ENCODE peak calls at places on chromosomes 3 and 15, in six cellular contexts. W, H, M, E, B and Z are unnamed samples. For H3K4me1, the result is how much of the 10 kb centered on the place peaks cover.

GRCh38 chr3:143000525-143000924 is 845 bp upstream of the U2SURP start:
- DNase-seq in W (peak), H (peak), M (no peak), E (no peak), B (no peak), Z (peak)

GRCh38 chr3:62554264-62554799 is 181.0 kb upstream of the FEZF2 start:
- DNase-seq in W (no peak), H (no peak), M (no peak), E (no peak), B (no peak), Z (no peak)

GRCh38 chr3:11364181-11364580 is 92.0 kb downstream of the ATG7 start:
- DNase-seq in W (peak), H (no peak), M (no peak), E (no peak), B (no peak), Z (no peak)

GRCh38 chr3:187017511-187018230 is 87.3 kb downstream of the ST6GAL1 start:
- DNase-seq in W (no peak), H (no peak), M (no peak), E (no peak), B (no peak), Z (peak)

GRCh38 chr3:46946856-46947544 is 29.5 kb downstream of the CCDC12 start:
- DNase-seq in W (peak), H (peak), M (no peak), E (no peak), B (peak), Z (peak)

GRCh38 chr3:56119575-56120349 is 348.5 kb downstream of the ERC2 start:
- DNase-seq in W (peak), H (no peak), M (peak), E (no peak), B (peak), Z (peak)

GRCh38 chr3:81170298-81170697 is 591.1 kb downstream of the GBE1 start:
- DNase-seq in W (no peak), H (no peak), M (no peak), E (no peak), B (no peak), Z (no peak)

GRCh38 chr3:126098391-126098858 is 14.5 kb upstream of the SLC41A3 start:
- DNase-seq in W (no peak), H (no peak), M (no peak), E (no peak), B (no peak), Z (no peak)

GRCh38 chr3:192169332-192169915 is 557.9 kb downstream of the FGF12 start:
- DNase-seq in W (peak), H (no peak), M (no peak), E (no peak), B (no peak), Z (no peak)

DNA sequence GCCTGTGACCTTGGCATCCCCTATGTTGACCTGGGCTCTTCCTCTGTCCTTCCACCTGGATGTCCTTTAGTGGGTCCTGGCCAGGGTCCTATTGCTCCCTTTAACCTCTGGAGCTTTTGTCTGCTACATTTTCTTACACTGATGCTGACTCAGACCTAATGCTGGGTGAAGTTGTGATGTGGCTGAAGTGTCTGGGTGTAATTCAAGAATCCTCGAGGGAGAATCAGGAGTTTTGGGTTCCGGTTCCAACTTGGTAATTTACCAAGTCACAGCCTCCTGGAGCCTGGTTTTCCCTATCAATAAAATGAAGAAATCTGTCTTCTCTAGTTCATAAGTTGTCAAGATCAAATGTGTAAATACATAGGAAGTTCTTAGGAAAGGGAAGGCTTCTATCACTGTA is 25.6 kb downstream of the CEP19 start:
- DNase-seq in W (no peak), H (no peak), M (no peak), E (no peak), B (no peak), Z (no peak)
- H3K27ac ChIP-seq in W (no peak), H (no peak), M (no peak), E (no peak), B (no peak), Z (no peak)

DNA sequence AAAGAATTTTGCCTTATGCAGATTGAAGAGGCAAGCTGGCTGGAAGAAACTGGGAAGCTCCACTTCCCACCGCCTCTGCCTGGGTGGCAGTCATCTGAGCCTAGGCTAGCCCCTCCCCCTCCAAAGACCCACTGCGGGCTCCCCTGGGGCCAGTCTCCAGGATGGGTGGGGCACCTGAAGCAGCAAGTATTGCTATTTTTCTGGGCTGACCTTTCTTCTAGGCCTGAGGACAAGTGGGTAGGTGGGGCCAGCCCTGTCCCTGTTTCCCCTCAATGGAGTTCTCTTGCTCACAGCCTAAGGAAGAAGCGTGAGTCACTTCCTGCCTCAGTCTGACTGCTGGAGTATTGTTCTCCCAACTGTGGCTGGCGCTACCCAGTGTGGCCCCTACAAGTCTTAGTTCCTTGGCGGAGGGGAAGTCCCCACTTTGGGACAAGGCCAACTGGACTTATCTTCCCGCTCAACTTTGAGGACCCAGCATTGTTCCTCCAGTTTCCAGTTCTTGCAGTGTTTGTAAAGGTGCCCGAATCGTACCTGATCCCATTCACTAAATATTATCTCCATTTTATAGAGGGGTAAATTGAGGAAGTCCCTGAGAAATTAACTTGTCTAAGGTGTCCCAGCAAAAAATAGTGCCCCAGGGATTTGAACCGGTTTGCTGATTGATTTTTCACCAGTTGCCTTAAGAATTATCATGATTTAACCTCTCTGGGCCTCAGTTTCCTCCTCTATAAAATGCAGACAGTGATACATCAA is 1.4 kb downstream of the FURIN start:
- DNase-seq in W (peak), H (no peak), M (peak), E (no peak), B (peak), Z (peak)
- H3K4me3 ChIP-seq in W (no peak), H (no peak), M (no peak), E (peak), B (no peak), Z (no peak)

GRCh38 chr3:14845180-14845579 is 26.4 kb downstream of the FGD5 start:
- DNase-seq in W (no peak), H (no peak), M (no peak), E (no peak), B (no peak), Z (no peak)

GRCh38 chr3:14844386-14845170 is 25.8 kb downstream of the FGD5 start:
- DNase-seq in W (no peak), H (no peak), M (no peak), E (no peak), B (no peak), Z (no peak)

GRCh38 chr3:14846481-14846880 is 27.7 kb downstream of the FGD5 start:
- DNase-seq in W (no peak), H (no peak), M (no peak), E (no peak), B (no peak), Z (no peak)

GRCh38 chr3:14847613-14848541 is 29.1 kb downstream of the FGD5 start:
- DNase-seq in W (no peak), H (peak), M (no peak), E (no peak), B (peak), Z (peak)

GRCh38 chr3:14845826-14846225 is 27.1 kb downstream of the FGD5 start:
- DNase-seq in W (no peak), H (peak), M (no peak), E (no peak), B (no peak), Z (no peak)
- H3K4me1 ChIP-seq in W (under half), H (under half), M (under half), E (under half), B (under half), Z (under half)

DNA sequence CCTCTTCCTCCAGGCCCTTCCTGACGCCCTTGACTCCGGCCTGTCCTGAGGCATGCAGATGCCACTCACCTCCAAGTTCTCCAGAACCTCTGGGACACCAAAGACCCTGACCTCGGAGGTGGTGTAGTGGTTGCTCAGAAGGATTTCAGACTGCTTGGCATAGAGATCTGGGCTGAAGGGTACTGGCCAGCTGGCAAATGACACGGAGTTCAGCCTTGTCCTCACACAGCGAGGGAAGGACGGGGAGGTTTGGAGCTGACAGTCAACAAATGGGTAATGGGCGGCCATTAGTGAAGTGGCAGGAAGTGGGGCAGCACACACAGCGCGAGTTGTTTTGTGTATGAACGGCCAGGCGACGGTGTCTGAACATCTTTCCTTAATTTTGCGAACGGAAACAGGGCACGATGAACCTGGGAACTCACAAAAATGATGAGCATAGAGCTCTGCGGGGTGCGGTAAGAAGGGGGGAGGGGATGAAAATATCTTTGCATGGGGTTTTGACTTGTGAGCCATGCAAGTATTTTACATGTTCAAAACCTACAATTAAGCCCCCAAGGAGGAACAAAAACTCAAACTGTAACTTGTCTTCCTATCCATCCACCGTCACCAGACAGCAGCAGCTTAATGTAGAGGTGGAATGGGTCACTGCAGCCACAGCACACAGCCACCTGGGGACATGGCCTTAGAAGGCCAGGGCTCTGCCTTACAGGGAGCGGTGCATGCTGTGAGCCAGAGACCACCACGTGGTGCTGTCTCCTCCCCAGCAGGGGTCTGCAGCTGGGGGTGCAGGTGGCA is 43.6 kb upstream of the RPL32 start:
- DNase-seq in W (no peak), H (no peak), M (no peak), E (no peak), B (peak), Z (no peak)
- H3K27ac ChIP-seq in W (no peak), H (no peak), M (no peak), E (no peak), B (no peak), Z (no peak)

GRCh38 chr3:183634707-183635106 is 716 bp upstream of the KLHL24 start:
- DNase-seq in W (no peak), H (no peak), M (no peak), E (no peak), B (no peak), Z (no peak)
- H3K4me3 ChIP-seq in W (no peak), H (no peak), M (no peak), E (peak), B (peak), Z (no peak)

GRCh38 chr3:98501863-98502262 is 4.4 kb downstream of the OR5K2 start:
- DNase-seq in W (no peak), H (no peak), M (no peak), E (no peak), B (no peak), Z (no peak)

GRCh38 chr3:98504534-98504933 is 7.1 kb downstream of the OR5K2 start:
- DNase-seq in W (peak), H (no peak), M (no peak), E (no peak), B (no peak), Z (no peak)

GRCh38 chr3:98497381-98497780 is at the start of gene OR5K2:
- DNase-seq in W (no peak), H (no peak), M (no peak), E (no peak), B (no peak), Z (no peak)

GRCh38 chr3:98501270-98501669 is 3.8 kb downstream of the OR5K2 start:
- DNase-seq in W (no peak), H (no peak), M (no peak), E (no peak), B (no peak), Z (no peak)

GRCh38 chr3:98500019-98500418 is 2.5 kb downstream of the OR5K2 start:
- DNase-seq in W (no peak), H (no peak), M (no peak), E (no peak), B (no peak), Z (no peak)
- H3K4me1 ChIP-seq in W (under half), H (under half), M (under half), E (under half), B (under half), Z (under half)

GRCh38 chr15:66912441-66912840 is 153.0 kb upstream of the SMAD3 start:
- DNase-seq in W (no peak), H (no peak), M (no peak), E (no peak), B (no peak), Z (no peak)
- H3K27ac ChIP-seq in W (no peak), H (no peak), M (no peak), E (no peak), B (no peak), Z (no peak)

GRCh38 chr15:84985158-84985557 is 3.5 kb downstream of the PDE8A start:
- DNase-seq in W (no peak), H (peak), M (no peak), E (no peak), B (no peak), Z (no peak)

GRCh38 chr15:84981711-84982300 is at the start of gene PDE8A:
- DNase-seq in W (peak), H (peak), M (no peak), E (peak), B (peak), Z (no peak)

GRCh38 chr15:84982301-84982920 is 755 bp downstream of the PDE8A start:
- DNase-seq in W (peak), H (peak), M (peak), E (peak), B (peak), Z (peak)

GRCh38 chr15:84983711-84984110 is 2.1 kb downstream of the PDE8A start:
- DNase-seq in W (no peak), H (no peak), M (no peak), E (no peak), B (no peak), Z (no peak)

DNA sequence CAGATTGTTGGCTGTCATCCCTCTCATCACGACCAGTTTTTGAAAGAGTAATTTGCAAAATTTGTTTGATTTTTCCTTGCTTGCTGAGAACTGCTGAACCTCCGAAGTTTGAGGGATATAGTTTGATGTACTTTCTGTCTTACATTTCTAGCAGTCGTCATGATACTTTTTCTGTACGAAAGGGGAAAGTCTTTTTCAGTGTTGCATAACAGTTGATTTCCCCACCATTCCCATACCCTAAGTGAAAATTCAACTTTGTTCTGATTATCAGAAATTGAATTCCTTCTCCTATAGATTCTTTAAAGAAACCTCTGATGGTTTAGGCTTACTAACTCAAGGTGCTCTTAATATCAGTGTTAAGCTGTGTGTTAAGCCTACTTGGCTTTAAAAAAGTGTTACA is 1.6 kb downstream of the PDE8A start:
- DNase-seq in W (no peak), H (no peak), M (no peak), E (no peak), B (no peak), Z (no peak)
- H3K4me3 ChIP-seq in W (peak), H (peak), M (peak), E (peak), B (peak), Z (peak)

GRCh38 chr3:138066383-138066782 is 49.0 kb downstream of the DZIP1L start:
- DNase-seq in W (no peak), H (no peak), M (no peak), E (no peak), B (no peak), Z (no peak)
- H3K4me1 ChIP-seq in W (under half), H (under half), M (under half), E (under half), B (under half), Z (under half)